ENCODE peak calls at places on chromosomes 4 and X, in four cellular contexts. A, P, Q and V are unnamed samples.

GRCh38 chr4:148443550-148444295 is 1.5 kb upstream of the NR3C2 start:
- DNase-seq in A (peak; percentile 38), P (peak; percentile 89), Q (peak; percentile 5), V (no peak)

GRCh38 chr4:185911556-185912064 is 99.6 kb upstream of the SORBS2 start:
- DNase-seq in A (no peak), P (no peak), Q (no peak), V (no peak)

GRCh38 chr4:113256946-113257345 is 207.5 kb downstream of the ANK2 start:
- DNase-seq in A (no peak), P (no peak), Q (no peak), V (no peak)

GRCh38 chr4:20960291-20960690 is 260.0 kb downstream of the PACRGL start:
- DNase-seq in A (no peak), P (no peak), Q (no peak), V (no peak)

GRCh38 chrX:150573702-150574101 is 5.3 kb downstream of the MTM1 start:
- DNase-seq in A (no peak), P (no peak), Q (no peak), V (no peak)

GRCh38 chr4:1396806-1397455 is 9.3 kb downstream of the NKX1-1 start:
- DNase-seq in A (peak; percentile 19), P (peak; percentile 42), Q (no peak), V (no peak)

GRCh38 chrX:103584606-103585005 is 709 bp upstream of the TCEAL4 start:
- DNase-seq in A (no peak), P (no peak), Q (no peak), V (no peak)

GRCh38 chr4:7083597-7084563 is 16.0 kb upstream of the GRPEL1 start:
- DNase-seq in A (no peak), P (no peak), Q (peak; percentile 12), V (no peak)

GRCh38 chrX:15143050-15143824 is 126.6 kb downstream of the ASB9 start:
- DNase-seq in A (peak; percentile 33), P (no peak), Q (peak; percentile 22), V (peak; percentile 27)

GRCh38 chrX:105502336-105502735 is 281.8 kb upstream of the TEX13A start:
- DNase-seq in A (no peak), P (no peak), Q (no peak), V (no peak)

GRCh38 chr4:96097693-96098092 is 257.8 kb downstream of the PDHA2 start:
- DNase-seq in A (no peak), P (no peak), Q (no peak), V (no peak)

GRCh38 chr4:91837608-91838029 is 466.1 kb upstream of the GRID2 start:
- DNase-seq in A (no peak), P (no peak), Q (peak; percentile 52), V (no peak)

GRCh38 chr4:28973591-28974350 is 1746.4 kb upstream of the PCDH7 start:
- DNase-seq in A (no peak), P (no peak), Q (peak; percentile 60), V (no peak)

GRCh38 chrX:118726887-118727685 is at the start of gene IL13RA1:
- DNase-seq in A (peak; percentile 80), P (peak; percentile 90), Q (peak; percentile 83), V (peak; percentile 74)

GRCh38 chrX:40849906-40850672 is 114.7 kb upstream of the MED14 start:
- DNase-seq in A (no peak), P (no peak), Q (peak; percentile 3), V (no peak)

GRCh38 chrX:10979956-10980355 is 131.2 kb upstream of the HCCS start:
- DNase-seq in A (no peak), P (no peak), Q (no peak), V (no peak)

GRCh38 chrX:121030083-121030482 is 17.3 kb upstream of the GLUD2 start:
- DNase-seq in A (no peak), P (no peak), Q (no peak), V (no peak)

GRCh38 chr4:6366581-6366980 is 96.9 kb downstream of the WFS1 start:
- DNase-seq in A (no peak), P (no peak), Q (no peak), V (no peak)

GRCh38 chr4:34619531-34620109 is 1624.7 kb downstream of the ARAP2 start:
- DNase-seq in A (no peak), P (no peak), Q (peak; percentile 77), V (no peak)

GRCh38 chrX:152907084-152907651 is 9.3 kb downstream of the ZNF185 start:
- DNase-seq in A (no peak), P (no peak), Q (peak; percentile 88), V (no peak)

GRCh38 chr4:101693842-101694398 is 96.6 kb upstream of the BANK1 start:
- DNase-seq in A (no peak), P (no peak), Q (no peak), V (no peak)

GRCh38 chr4:56906534-56906933 is 1.2 kb upstream of the REST start:
- DNase-seq in A (no peak), P (no peak), Q (peak; percentile 25), V (no peak)

GRCh38 chrX:48919947-48920712 is 1.3 kb upstream of the PIM2 start:
- DNase-seq in A (no peak), P (no peak), Q (peak; percentile 7), V (no peak)

GRCh38 chr4:3420606-3420955 is 21.2 kb upstream of the HGFAC start:
- DNase-seq in A (no peak), P (peak; percentile 57), Q (no peak), V (no peak)

GRCh38 chr4:7120341-7120740 is 52.5 kb upstream of the GRPEL1 start:
- DNase-seq in A (no peak), P (no peak), Q (no peak), V (no peak)

GRCh38 chr4:140238353-140239041 is 84.5 kb upstream of the MAML3 start:
- DNase-seq in A (peak; percentile 89), P (peak; percentile 94), Q (no peak), V (no peak)

GRCh38 chr4:140233811-140234696 is 80.1 kb upstream of the MAML3 start:
- DNase-seq in A (no peak), P (no peak), Q (peak; percentile 81), V (no peak)

GRCh38 chr4:140236649-140237160 is 82.7 kb upstream of the MAML3 start:
- DNase-seq in A (no peak), P (no peak), Q (no peak), V (no peak)

GRCh38 chr4:140237616-140238352 is 83.8 kb upstream of the MAML3 start:
- DNase-seq in A (peak; percentile 72), P (peak; percentile 85), Q (peak; percentile 72), V (peak; percentile 88)

GRCh38 chr4:140234697-140235060 is 80.7 kb upstream of the MAML3 start:
- DNase-seq in A (no peak), P (no peak), Q (no peak), V (no peak)
- H3K4me1 ChIP-seq in A (peaks cover 27% of the 10 kb centered on the region), P (no peaks in the 10 kb centered on the region), Q (peaks cover 18% of the 10 kb centered on the region), V (peaks cover 33% of the 10 kb centered on the region)

DNA sequence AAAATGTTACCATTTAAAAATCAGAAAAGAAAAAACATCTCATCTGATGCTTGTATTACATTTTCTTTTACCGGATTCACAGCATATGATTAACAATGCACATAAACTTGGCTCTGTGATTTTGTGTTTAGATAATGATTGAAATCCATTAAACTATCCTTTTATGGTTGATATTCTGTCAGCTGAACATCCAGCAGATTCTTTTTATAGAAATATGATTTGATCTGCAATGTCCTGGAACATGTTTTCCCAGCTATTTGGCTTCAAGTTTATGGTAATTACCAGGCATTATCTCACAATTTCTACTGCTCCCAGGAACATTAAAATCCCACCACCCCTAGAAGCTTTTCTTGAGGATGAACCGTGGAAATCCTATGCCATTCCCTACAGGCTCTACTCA is 205.7 kb upstream of the TET2 start:
- DNase-seq in A (no peak), P (no peak), Q (no peak), V (no peak)
- H3K27ac ChIP-seq in A (no peak overlapping the region), P (no peak overlapping the region), Q (no peak overlapping the region), V (no peak overlapping the region)

GRCh38 chr4:154709550-154709949 is 34.2 kb upstream of the LRAT start:
- DNase-seq in A (no peak), P (no peak), Q (no peak), V (no peak)
- H3K4me3 ChIP-seq in A (no peak overlapping the region), P (no peak overlapping the region), Q (no peak overlapping the region), V (no peak overlapping the region)

DNA sequence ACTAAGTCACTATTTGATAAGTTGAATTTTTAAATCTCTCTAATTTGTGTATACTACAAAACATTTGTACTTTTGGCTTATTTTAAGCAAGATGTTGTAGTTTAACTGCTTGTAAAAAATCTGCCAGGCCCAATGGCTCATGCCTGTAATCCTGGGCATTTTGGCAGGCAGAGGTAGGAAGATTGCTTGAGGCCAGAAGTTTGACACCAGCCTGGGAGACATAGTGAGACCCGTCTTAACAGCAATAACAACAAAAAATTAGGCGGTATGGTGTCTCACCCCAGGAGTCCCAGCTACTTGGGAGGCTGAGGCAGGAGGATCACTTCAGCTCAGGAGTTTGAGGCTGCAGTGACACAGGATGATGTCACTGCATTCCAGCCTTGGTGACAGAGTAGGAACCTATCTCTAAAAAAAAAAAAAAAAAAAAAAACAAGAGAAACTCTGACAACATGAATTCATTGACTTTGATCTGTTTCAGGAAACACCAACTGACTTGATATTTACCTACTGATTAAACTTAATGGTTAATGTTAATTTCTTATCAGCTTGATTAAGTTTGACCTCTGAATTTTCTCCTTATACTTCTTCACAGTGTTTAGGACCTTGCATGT is 8.9 kb downstream of the FHIP1A start:
- DNase-seq in A (no peak), P (no peak), Q (no peak), V (no peak)
- H3K4me1 ChIP-seq in A (no peaks in the 10 kb centered on the region), P (no peaks in the 10 kb centered on the region), Q (peaks cover 10% of the 10 kb centered on the region), V (peaks cover 34% of the 10 kb centered on the region)

GRCh38 chr4:15011166-15011565 is 8.9 kb downstream of the CPEB2 start:
- DNase-seq in A (no peak), P (no peak), Q (no peak), V (no peak)
- H3K27ac ChIP-seq in A (no peak overlapping the region), P (no peak overlapping the region), Q (no peak overlapping the region), V (no peak overlapping the region)

DNA sequence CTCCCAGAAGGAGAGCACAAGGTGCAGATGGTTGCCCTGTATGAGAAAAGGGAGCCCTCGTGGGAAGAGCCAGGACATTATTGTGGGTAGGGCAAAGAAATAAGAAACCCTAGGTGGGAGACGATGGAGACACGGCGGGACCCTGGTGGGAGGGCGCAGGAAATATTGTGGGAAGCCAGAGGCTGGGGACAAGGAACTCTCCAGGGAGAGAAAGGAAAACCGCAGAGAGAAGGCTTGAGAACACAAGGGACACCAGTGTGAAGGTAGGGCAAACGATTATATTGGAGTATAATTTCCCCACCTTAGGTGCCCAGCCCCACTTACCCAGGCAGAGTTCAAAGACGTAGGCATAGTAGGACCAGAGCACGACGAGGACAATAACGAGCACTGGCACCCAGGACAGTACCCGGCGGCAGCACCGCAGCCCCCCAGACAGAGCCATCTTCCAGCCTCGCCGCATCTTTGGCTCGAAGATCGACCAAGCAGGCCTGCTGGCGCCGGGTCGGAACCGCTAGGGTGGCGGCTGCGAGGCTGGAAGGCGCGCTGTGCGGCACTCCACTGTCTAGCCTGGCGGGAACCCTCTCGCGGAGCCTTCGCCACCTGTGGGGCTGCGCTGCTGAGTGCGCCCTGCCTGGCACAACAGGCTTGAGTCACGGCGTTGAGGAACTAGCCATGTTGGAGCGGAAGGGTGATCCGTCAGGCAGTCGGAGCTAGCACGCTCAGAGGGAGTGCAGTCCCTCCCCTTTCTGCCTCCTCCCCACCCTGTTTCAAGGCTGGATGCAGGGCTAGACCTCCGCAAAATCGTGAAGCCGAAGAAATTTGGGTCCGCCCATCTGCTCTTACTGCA is at the start of gene ZDHHC15:
- DNase-seq in A (peak; percentile 51), P (peak; percentile 88), Q (no peak), V (no peak)
- H3K4me3 ChIP-seq in A (peak within 1 kb of the TSS; percentile 40), P (peak within 1 kb of the TSS; percentile 55), Q (peak within 1 kb of the TSS; percentile 80), V (no peak within 1 kb of the TSS)